ENCODE peak calls at places on chromosome 18, in nine cellular contexts. D, K, Q, T, Y, I, W, Z and X are unnamed samples.

GRCh38 chr18:58315041-58315440 is 271.0 kb downstream of the NEDD4L start:
- DNase-seq in D (no peak), K (no peak), Q (no peak), T (no peak), Y (no peak), I (no peak), W (no peak), Z (no peak), X (no peak)

GRCh38 chr18:577606-578005 is 2.6 kb upstream of the CETN1 start:
- DNase-seq in D (no peak), K (no peak), Q (no peak), T (no peak), Y (no peak), I (peak), W (no peak), Z (no peak), X (no peak)

GRCh38 chr18:5884375-5884774 is 10.9 kb downstream of the TMEM200C start:
- DNase-seq in D (no peak), K (no peak), Q (no peak), T (no peak), Y (no peak), I (no peak), W (no peak), Z (no peak), X (no peak)

GRCh38 chr18:37019157-37019571 is 190.2 kb downstream of the KIAA1328 start:
- DNase-seq in D (no peak), K (no peak), Q (no peak), T (no peak), Y (no peak), I (peak), W (no peak), Z (peak), X (no peak)

GRCh38 chr18:11997466-11997865 is 16.2 kb downstream of the IMPA2 start:
- DNase-seq in D (no peak), K (no peak), Q (no peak), T (no peak), Y (no peak), I (no peak), W (no peak), Z (no peak), X (no peak)

GRCh38 chr18:6731197-6731596 is 1.7 kb downstream of the ARHGAP28 start:
- DNase-seq in D (peak), K (no peak), Q (no peak), T (no peak), Y (no peak), I (peak), W (no peak), Z (no peak), X (no peak)

GRCh38 chr18:435940-436339 is 64.6 kb downstream of the COLEC12 start:
- DNase-seq in D (no peak), K (no peak), Q (no peak), T (no peak), Y (no peak), I (peak), W (no peak), Z (no peak), X (no peak)

GRCh38 chr18:31760695-31761094 is at the start of gene SLC25A52:
- DNase-seq in D (no peak), K (no peak), Q (no peak), T (no peak), Y (no peak), I (no peak), W (no peak), Z (no peak), X (no peak)

GRCh38 chr18:68267583-68267982 is 447.3 kb downstream of the TMX3 start:
- DNase-seq in D (no peak), K (no peak), Q (no peak), T (no peak), Y (no peak), I (peak), W (no peak), Z (no peak), X (no peak)

GRCh38 chr18:60668583-60668982 is 296.0 kb upstream of the MC4R start:
- DNase-seq in D (no peak), K (no peak), Q (no peak), T (no peak), Y (no peak), I (peak), W (no peak), Z (no peak), X (no peak)

GRCh38 chr18:13387856-13388548 is 169.4 kb downstream of the LDLRAD4 start:
- DNase-seq in D (peak), K (no peak), Q (no peak), T (no peak), Y (no peak), I (no peak), W (no peak), Z (no peak), X (no peak)